ENCODE peak calls at places on chromosomes 1 and 21, in five cellular contexts. L is K562, T is H1, F is HepG2, S is GM12878. U is an unnamed sample.

GRCh38 chr21:41916888-41917433 is 36.9 kb downstream of the C2CD2 start:
- DNase-seq in L (no peak), T (no peak), F (no peak), S (no peak), U (no peak)

GRCh38 chr1:244659694-244660093 is 6.8 kb downstream of the DESI2 start:
- DNase-seq in L (no peak), T (no peak), F (peak), S (no peak), U (no peak)

GRCh38 chr21:17610862-17611261 is 1.8 kb downstream of the BTG3 start:
- DNase-seq in L (no peak), T (no peak), F (peak), S (no peak), U (no peak)

GRCh38 chr1:198003468-198003867 is 86.3 kb downstream of the LHX9 start:
- DNase-seq in L (no peak), T (no peak), F (no peak), S (no peak), U (no peak)

GRCh38 chr1:52659851-52660596 is 27.1 kb downstream of the SHISAL2A start:
- DNase-seq in L (no peak), T (no peak), F (no peak), S (no peak), U (no peak)

GRCh38 chr1:211698161-211699026 is 23.0 kb upstream of the NEK2 start:
- DNase-seq in L (peak), T (peak), F (peak), S (peak), U (peak)

GRCh38 chr1:19776933-19777332 is 22.8 kb downstream of the TMCO4 start:
- DNase-seq in L (peak), T (no peak), F (no peak), S (no peak), U (no peak)

GRCh38 chr1:115184951-115185331 is 95.6 kb upstream of the TSPAN2 start:
- DNase-seq in L (no peak), T (no peak), F (no peak), S (no peak), U (no peak)

GRCh38 chr1:203202431-203203245 is 16.1 kb upstream of the CHI3L1 start:
- DNase-seq in L (no peak), T (no peak), F (no peak), S (no peak), U (no peak)

GRCh38 chr1:52727114-52727586 is 897 bp downstream of the ZYG11B start:
- DNase-seq in L (peak), T (no peak), F (no peak), S (no peak), U (no peak)

GRCh38 chr1:10672376-10673050 is 123.9 kb downstream of the CASZ1 start:
- DNase-seq in L (no peak), T (no peak), F (no peak), S (no peak), U (no peak)

GRCh38 chr1:33617451-33617850 is 145.0 kb downstream of the ZSCAN20 start:
- DNase-seq in L (no peak), T (no peak), F (no peak), S (no peak), U (no peak)

GRCh38 chr1:35452086-35452485 is 105.1 kb downstream of the KIAA0319L start:
- DNase-seq in L (no peak), T (no peak), F (no peak), S (no peak), U (no peak)

GRCh38 chr1:40806724-40807675 is 23.4 kb downstream of the KCNQ4 start:
- DNase-seq in L (peak), T (no peak), F (no peak), S (no peak), U (no peak)

GRCh38 chr1:32275424-32275823 is 16.5 kb upstream of the HDAC1 start:
- DNase-seq in L (peak), T (no peak), F (no peak), S (no peak), U (no peak)

GRCh38 chr21:38392722-38393121 is 105.6 kb downstream of the ERG start:
- DNase-seq in L (no peak), T (no peak), F (no peak), S (no peak), U (no peak)

GRCh38 chr1:7679873-7680790 is 91.0 kb upstream of the VAMP3 start:
- DNase-seq in L (peak), T (peak), F (no peak), S (no peak), U (no peak)

GRCh38 chr1:155192346-155193274 is 15.1 kb downstream of the THBS3 start:
- DNase-seq in L (peak), T (peak), F (no peak), S (no peak), U (no peak)

GRCh38 chr1:88079036-88079435 is 605.0 kb upstream of the PKN2 start:
- DNase-seq in L (no peak), T (no peak), F (peak), S (no peak), U (peak)

GRCh38 chr1:178539291-178539690 is 26.4 kb downstream of the TEX35 start:
- DNase-seq in L (no peak), T (no peak), F (no peak), S (no peak), U (no peak)

GRCh38 chr1:26786437-26787380 is 1.0 kb upstream of the PIGV start:
- DNase-seq in L (peak), T (peak), F (peak), S (no peak), U (no peak)

GRCh38 chr1:161044535-161044907 is 1.3 kb downstream of the USF1 start:
- DNase-seq in L (no peak), T (no peak), F (no peak), S (no peak), U (no peak)

GRCh38 chr1:207321045-207321789 is at the start of gene CD55:
- DNase-seq in L (peak), T (peak), F (peak), S (peak), U (peak)

GRCh38 chr1:240312872-240313271 is 221.2 kb downstream of the FMN2 start:
- DNase-seq in L (no peak), T (no peak), F (no peak), S (no peak), U (no peak)

GRCh38 chr1:50278352-50278878 is 144.8 kb downstream of the DMRTA2 start:
- DNase-seq in L (no peak), T (no peak), F (no peak), S (no peak), U (no peak)

GRCh38 chr21:19987671-19988070 is 1010.5 kb upstream of the NCAM2 start:
- DNase-seq in L (no peak), T (no peak), F (no peak), S (no peak), U (no peak)

GRCh38 chr1:241677171-241677570 is 25.1 kb downstream of the WDR64 start:
- DNase-seq in L (no peak), T (no peak), F (no peak), S (peak), U (no peak)

GRCh38 chr1:33893147-33893830 is 29.4 kb downstream of the HMGB4 start:
- DNase-seq in L (no peak), T (no peak), F (no peak), S (no peak), U (no peak)

GRCh38 chr1:33512612-33513011 is 40.2 kb downstream of the ZSCAN20 start:
- DNase-seq in L (no peak), T (no peak), F (no peak), S (no peak), U (no peak)

GRCh38 chr1:160942926-160943325 is 11.7 kb downstream of the ITLN2 start:
- DNase-seq in L (no peak), T (no peak), F (peak), S (no peak), U (no peak)

GRCh38 chr1:6954596-6954995 is 169.3 kb downstream of the CAMTA1 start:
- DNase-seq in L (no peak), T (no peak), F (no peak), S (no peak), U (no peak)

GRCh38 chr1:27341525-27342252 is at the start of gene SYTL1:
- DNase-seq in L (peak), T (peak), F (peak), S (no peak), U (peak)

GRCh38 chr21:16330340-16331319 is 600.8 kb downstream of the USP25 start:
- DNase-seq in L (no peak), T (no peak), F (peak), S (no peak), U (peak)

GRCh38 chr1:59718064-59718988 is 96.4 kb upstream of the HOOK1 start:
- DNase-seq in L (no peak), T (no peak), F (peak), S (no peak), U (peak)

GRCh38 chr1:155272466-155273133 is 704 bp downstream of the CLK2 start:
- DNase-seq in L (no peak), T (no peak), F (peak), S (no peak), U (no peak)

GRCh38 chr21:14968821-14969220 is 96.0 kb downstream of the NRIP1 start:
- DNase-seq in L (no peak), T (no peak), F (no peak), S (no peak), U (no peak)

DNA sequence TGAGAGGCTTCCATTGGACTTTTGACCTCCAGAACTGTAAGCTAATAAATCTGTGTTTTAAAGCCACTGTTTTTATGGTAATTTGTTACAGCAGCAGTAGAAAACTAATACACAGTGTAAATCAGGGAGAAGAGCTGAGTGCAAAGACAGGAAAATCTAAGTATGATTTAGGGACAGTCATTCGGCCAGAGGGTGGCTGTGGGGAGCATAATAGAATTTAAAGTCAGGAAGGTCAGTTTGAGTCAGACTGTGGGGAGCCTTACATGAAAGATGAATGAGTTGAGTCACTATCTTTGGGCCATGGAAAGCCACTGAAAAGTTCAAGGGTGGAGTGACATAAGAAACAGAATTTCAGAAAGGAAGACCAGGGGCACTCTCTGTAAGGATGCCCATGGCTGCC is 52.4 kb upstream of the SSX2IP start:
- DNase-seq in L (no peak), T (no peak), F (no peak), S (no peak), U (no peak)
- TF ChIP-seq ATF3 in L (no peak), T (no peak), F (no peak), S (no peak), U (no peak)

GRCh38 chr1:64744492-64745180 is at the start of gene RAVER2:
- DNase-seq in L (peak), T (peak), F (peak), S (no peak), U (peak)
- TF ChIP-seq JUND in L (no peak), T (no peak), F (no peak), S (no peak), U (no peak)

DNA sequence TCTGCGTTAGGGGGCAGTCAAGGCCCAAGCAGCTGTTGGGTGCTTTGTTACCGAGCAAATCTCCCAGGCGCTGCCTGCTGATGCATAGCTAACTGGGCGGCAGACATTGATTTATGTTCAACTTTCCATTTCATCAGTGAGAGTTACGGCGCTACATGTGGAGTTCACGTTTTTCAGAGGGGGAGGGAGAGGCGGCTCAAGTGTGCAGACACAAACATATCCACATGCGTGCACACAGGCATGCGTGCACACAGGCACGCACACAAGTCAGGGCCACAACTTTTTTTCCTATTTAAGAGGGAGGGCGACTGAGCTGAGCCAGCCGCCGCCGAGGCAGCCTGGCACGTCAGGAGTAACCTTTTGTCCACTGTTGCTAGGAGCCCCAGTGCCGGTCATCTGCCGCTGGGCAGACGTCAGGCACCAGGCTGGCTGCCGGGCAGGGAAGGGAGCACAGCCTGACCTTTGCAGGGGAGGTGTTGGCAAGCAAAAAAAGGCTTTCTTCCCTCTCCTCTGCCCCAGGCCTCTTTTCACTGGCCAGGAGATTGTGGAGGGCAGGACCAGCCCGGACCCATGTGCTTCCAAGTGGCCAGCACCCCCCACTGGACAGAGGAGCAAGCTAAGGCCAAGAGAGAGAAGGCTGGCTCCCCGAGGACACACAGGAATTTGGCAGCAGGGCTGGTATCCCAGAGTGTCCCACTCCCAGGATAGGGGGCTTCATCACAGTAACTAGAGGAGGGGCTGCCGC is 73.3 kb downstream of the MRPL37 start:
- DNase-seq in L (peak), T (peak), F (no peak), S (peak), U (no peak)
- TF ChIP-seq ATF3 in L (peak), T (no peak), F (no peak), S (no peak), U (no peak)

GRCh38 chr1:200359610-200360163 is 50.1 kb downstream of the ZNF281 start:
- DNase-seq in L (no peak), T (no peak), F (no peak), S (no peak), U (no peak)

GRCh38 chr1:200351826-200352549 is 57.8 kb downstream of the ZNF281 start:
- DNase-seq in L (no peak), T (no peak), F (no peak), S (no peak), U (no peak)

GRCh38 chr1:200353232-200353631 is 56.6 kb downstream of the ZNF281 start:
- DNase-seq in L (no peak), T (no peak), F (no peak), S (no peak), U (no peak)

GRCh38 chr1:200355815-200356214 is 54.0 kb downstream of the ZNF281 start:
- DNase-seq in L (no peak), T (no peak), F (no peak), S (no peak), U (no peak)

GRCh38 chr1:200354243-200354642 is 55.6 kb downstream of the ZNF281 start:
- DNase-seq in L (no peak), T (no peak), F (no peak), S (peak), U (no peak)
- TF ChIP-seq JUND in L (no peak), T (no peak), F (no peak), S (no peak), U (no peak)

GRCh38 chr1:175319112-175319911 is 126.7 kb upstream of the KIAA0040 start:
- DNase-seq in L (peak), T (peak), F (peak), S (peak), U (peak)

GRCh38 chr1:175319912-175320230 is 127.3 kb upstream of the KIAA0040 start:
- DNase-seq in L (no peak), T (no peak), F (no peak), S (no peak), U (no peak)

GRCh38 chr1:175320804-175321203 is 128.2 kb upstream of the KIAA0040 start:
- DNase-seq in L (no peak), T (no peak), F (no peak), S (no peak), U (no peak)

GRCh38 chr1:175318633-175319032 is 126.1 kb upstream of the KIAA0040 start:
- DNase-seq in L (no peak), T (no peak), F (no peak), S (no peak), U (no peak)

DNA sequence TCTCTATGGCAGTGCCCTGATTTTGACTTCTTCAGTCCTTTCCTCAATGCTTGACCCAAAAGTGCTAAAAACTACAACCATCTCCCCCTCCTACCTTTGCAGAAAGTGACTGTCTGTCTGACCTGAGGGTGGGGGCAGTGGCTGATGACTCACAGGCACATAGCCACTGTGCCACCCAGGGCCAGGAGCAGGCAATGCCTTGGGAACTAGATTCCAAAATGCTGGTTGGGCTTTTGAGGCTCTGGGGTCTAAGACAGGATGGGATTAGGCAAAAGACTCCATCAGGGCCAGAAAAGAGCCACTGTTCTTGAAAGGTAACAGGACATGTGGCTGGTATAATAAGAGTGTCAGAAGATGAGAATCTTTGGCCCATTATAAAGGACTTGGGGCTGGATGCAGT is 129.5 kb upstream of the KIAA0040 start:
- DNase-seq in L (no peak), T (no peak), F (no peak), S (no peak), U (no peak)
- TF ChIP-seq ATF3 in L (no peak), T (no peak), F (no peak), S (no peak), U (no peak)

DNA sequence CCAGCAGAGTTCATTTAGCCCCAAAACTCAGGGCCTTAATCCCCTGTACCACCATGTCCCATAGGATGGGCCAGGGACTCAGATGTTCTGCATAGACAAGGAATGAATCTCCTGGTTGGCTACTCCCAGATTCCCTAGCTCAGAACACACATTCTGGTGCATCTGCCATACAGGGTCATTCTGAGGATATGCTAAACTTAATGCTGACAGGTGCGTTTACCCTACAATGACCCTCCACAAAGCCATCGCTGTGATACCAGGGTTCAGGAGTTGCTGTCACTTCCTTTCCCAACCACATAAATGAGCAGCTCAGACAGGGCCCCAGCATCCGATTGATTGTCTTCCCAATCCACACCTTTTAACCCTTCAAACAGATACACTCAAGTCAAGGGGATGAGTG is 32.0 kb upstream of the HHAT start:
- DNase-seq in L (no peak), T (no peak), F (no peak), S (no peak), U (no peak)
- TF ChIP-seq JUND in L (no peak), T (no peak), F (no peak), S (no peak), U (no peak)

GRCh38 chr1:101188311-101188710 is 48.5 kb upstream of the S1PR1 start:
- DNase-seq in L (no peak), T (no peak), F (no peak), S (no peak), U (no peak)
- TF ChIP-seq ATF3 in L (no peak), T (no peak), F (no peak), S (no peak), U (no peak)

GRCh38 chr1:93878501-93878888 is 511 bp downstream of the DNTTIP2 start:
- DNase-seq in L (peak), T (no peak), F (peak), S (no peak), U (peak)

GRCh38 chr1:93876284-93876683 is 2.7 kb downstream of the DNTTIP2 start:
- DNase-seq in L (no peak), T (no peak), F (no peak), S (no peak), U (no peak)

GRCh38 chr1:93877529-93877928 is 1.5 kb downstream of the DNTTIP2 start:
- DNase-seq in L (no peak), T (no peak), F (no peak), S (no peak), U (no peak)

GRCh38 chr1:93871356-93871755 is 7.7 kb downstream of the DNTTIP2 start:
- DNase-seq in L (no peak), T (no peak), F (no peak), S (no peak), U (no peak)

DNA sequence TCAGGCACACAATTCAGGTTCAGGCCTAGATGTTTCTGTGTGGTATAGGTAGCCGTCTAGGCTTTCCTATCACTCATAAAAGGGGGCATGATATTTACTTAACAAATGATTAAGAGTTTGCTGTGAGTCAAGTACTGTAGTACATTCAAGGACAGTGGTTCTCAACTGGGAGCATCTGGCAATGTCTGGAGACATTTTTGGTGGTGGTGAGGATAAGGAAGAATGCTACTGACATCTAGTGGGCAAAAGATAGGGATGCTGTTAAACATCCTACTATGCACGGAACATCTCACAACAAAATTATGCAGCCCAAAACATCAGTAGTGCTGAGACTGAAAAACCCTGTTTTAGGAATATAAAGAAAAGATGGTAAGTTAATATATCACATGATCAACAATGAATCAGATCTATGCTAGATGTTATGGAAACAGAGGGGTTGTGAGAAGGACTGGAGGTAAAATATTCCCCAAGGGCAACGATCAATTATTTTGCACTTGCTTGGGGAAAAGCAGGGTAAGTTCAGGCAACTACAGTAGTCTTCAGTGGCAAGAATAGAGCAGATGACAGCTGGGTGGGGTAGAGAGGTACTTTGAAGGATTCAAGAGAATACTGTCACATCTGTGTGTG is 4.9 kb downstream of the DNTTIP2 start:
- DNase-seq in L (no peak), T (no peak), F (peak), S (no peak), U (no peak)
- TF ChIP-seq JUND in L (no peak), T (no peak), F (no peak), S (no peak), U (no peak)

GRCh38 chr1:171833091-171833822 is 8.0 kb upstream of the DNM3 start:
- DNase-seq in L (no peak), T (no peak), F (no peak), S (no peak), U (no peak)
- TF ChIP-seq ATF3 in L (no peak), T (no peak), F (no peak), S (no peak), U (no peak)